ENCODE peak calls at places on chromosome X, in seven cellular contexts. F, I, X, S, J, O and P are unnamed samples.

GRCh38 chrX:46759645-46759974 is 692 bp upstream of the SLC9A7 start:
- DNase-seq in O (no peak), J (no peak), I (no peak), S (no peak), X (no peak), F (no peak), P (no peak)

GRCh38 chrX:51837926-51838325 is 55.5 kb upstream of the MAGED1 start:
- DNase-seq in I (peak; percentile 9), S (no peak), O (no peak), J (peak; percentile 7), X (no peak), F (no peak), P (no peak)

GRCh38 chrX:55056820-55057690 is 17.8 kb upstream of the PAGE2B start:
- DNase-seq in O (no peak), S (no peak), I (no peak), X (no peak), F (peak; percentile 0), J (no peak), P (no peak)

GRCh38 chrX:129823115-129823514 is 20.6 kb downstream of the ZDHHC9 start:
- DNase-seq in I (peak; percentile 35), O (peak; percentile 34), X (peak; percentile 6), J (peak; percentile 2), F (peak; percentile 24), S (no peak), P (peak; percentile 41)

GRCh38 chrX:74343970-74344622 is 40.1 kb downstream of the ZCCHC13 start:
- DNase-seq in S (no peak), O (peak; percentile 85), X (peak; percentile 80), J (peak; percentile 81), F (peak; percentile 21), I (peak; percentile 92), P (peak; percentile 82)

GRCh38 chrX:153441296-153441695 is 4.6 kb downstream of the TREX2 start:
- DNase-seq in O (no peak), J (no peak), S (no peak), F (no peak), I (no peak), X (no peak), P (no peak)

GRCh38 chrX:65769564-65770292 is 102.3 kb downstream of the MSN start:
- DNase-seq in F (no peak), J (no peak), I (no peak), X (no peak), S (no peak), O (no peak), P (no peak)

GRCh38 chrX:2434270-2434669 is 66.5 kb downstream of the DHRSX start:
- DNase-seq in O (no peak), J (no peak), F (no peak), I (no peak), S (no peak), X (no peak), P (no peak)

GRCh38 chrX:108511721-108512120 is 72.1 kb downstream of the COL4A5 start:
- DNase-seq in O (no peak), F (no peak), J (no peak), X (no peak), S (no peak), I (no peak), P (no peak)

GRCh38 chrX:130118396-130118795 is 8.1 kb upstream of the ELF4 start:
- DNase-seq in O (peak; percentile 3), I (peak; percentile 76), F (no peak), J (no peak), S (no peak), X (no peak), P (peak; percentile 34)